ENCODE peak calls at places on chromosomes 16 and 17, in seven cellular contexts. J is aorta, G is body of pancreas, I is HL-60, A is AG04450, Q is cardiac fibroblast, O is ascending aorta. E is an unnamed sample.

GRCh38 chr16:25151996-25152395 is 40.5 kb downstream of the LCMT1 start:
- DNase-seq in J (no peak), G (no peak), I (no peak), A (no peak), Q (peak), O (no peak), E (no peak)

GRCh38 chr17:35087731-35088646 is 24.5 kb upstream of the RFFL start:
- DNase-seq in J (peak), G (peak), I (peak), A (no peak), Q (peak), O (no peak), E (peak)

GRCh38 chr16:4517812-4518211 is 20.8 kb downstream of the CDIP1 start:
- DNase-seq in J (no peak), G (peak), I (peak), A (no peak), Q (peak), O (no peak), E (no peak)

GRCh38 chr16:65122974-65123845 is 1.3 kb upstream of the CDH11 start:
- DNase-seq in J (peak), G (no peak), I (no peak), A (no peak), Q (peak), O (no peak), E (peak)

GRCh38 chr16:68085259-68086071 is at the start of gene NFATC3:
- DNase-seq in J (peak), G (peak), I (peak), A (peak), Q (peak), O (peak), E (peak)

GRCh38 chr17:64300566-64300965 is 37.5 kb upstream of the TEX2 start:
- DNase-seq in J (no peak), G (no peak), I (no peak), A (no peak), Q (no peak), O (no peak), E (no peak)

GRCh38 chr16:12697437-12697836 is 106.2 kb downstream of the CPPED1 start:
- DNase-seq in J (no peak), G (no peak), I (no peak), A (no peak), Q (no peak), O (no peak), E (no peak)

GRCh38 chr16:85963746-85964370 is 64.9 kb downstream of the IRF8 start:
- DNase-seq in J (no peak), G (no peak), I (no peak), A (no peak), Q (no peak), O (no peak), E (peak)

GRCh38 chr17:4542726-4543191 is 12.4 kb downstream of the MYBBP1A start:
- DNase-seq in J (no peak), G (no peak), I (no peak), A (no peak), Q (no peak), O (no peak), E (no peak)

GRCh38 chr16:89324056-89325010 is 106.8 kb downstream of the ZNF778 start:
- DNase-seq in J (peak), G (no peak), I (no peak), A (no peak), Q (peak), O (no peak), E (no peak)

GRCh38 chr16:4537376-4538066 is 1.1 kb downstream of the CDIP1 start:
- DNase-seq in J (peak), G (no peak), I (no peak), A (no peak), Q (no peak), O (no peak), E (no peak)

GRCh38 chr16:79767597-79768280 is 167.2 kb upstream of the MAF start:
- DNase-seq in J (no peak), G (peak), I (no peak), A (no peak), Q (peak), O (no peak), E (no peak)

GRCh38 chr16:4661661-4662060 is 31.7 kb upstream of the NUDT16L1 start:
- DNase-seq in J (no peak), G (no peak), I (peak), A (no peak), Q (no peak), O (no peak), E (no peak)

GRCh38 chr17:57401556-57402488 is 145.5 kb downstream of the MSI2 start:
- DNase-seq in J (no peak), G (no peak), I (no peak), A (no peak), Q (no peak), O (no peak), E (no peak)

GRCh38 chr16:19166500-19166899 is 1.5 kb upstream of the SYT17 start:
- DNase-seq in J (no peak), G (no peak), I (no peak), A (no peak), Q (no peak), O (no peak), E (no peak)

GRCh38 chr17:45092932-45093430 is 31.9 kb downstream of the NMT1 start:
- DNase-seq in J (peak), G (peak), I (no peak), A (peak), Q (peak), O (peak), E (peak)

GRCh38 chr17:60076811-60077210 is 1.9 kb downstream of the HEATR6 start:
- DNase-seq in J (no peak), G (no peak), I (no peak), A (no peak), Q (no peak), O (no peak), E (no peak)

GRCh38 chr16:53664724-53665345 is 38.8 kb downstream of the RPGRIP1L start:
- DNase-seq in J (no peak), G (peak), I (no peak), A (peak), Q (peak), O (no peak), E (no peak)

GRCh38 chr17:57562231-57562630 is 182.9 kb downstream of the CCDC182 start:
- DNase-seq in J (no peak), G (no peak), I (no peak), A (no peak), Q (no peak), O (no peak), E (no peak)

GRCh38 chr16:81029930-81030604 is 5.6 kb upstream of the ATMIN start:
- DNase-seq in J (no peak), G (no peak), I (no peak), A (no peak), Q (no peak), O (no peak), E (no peak)

GRCh38 chr16:88639231-88640038 is 1.1 kb downstream of the IL17C start:
- DNase-seq in J (no peak), G (peak), I (no peak), A (no peak), Q (no peak), O (no peak), E (peak)

GRCh38 chr17:29613371-29613837 is 9.3 kb downstream of the CORO6 start:
- DNase-seq in J (peak), G (peak), I (peak), A (no peak), Q (peak), O (peak), E (peak)

GRCh38 chr17:18961634-18962493 is 9.9 kb downstream of the SLC5A10 start:
- DNase-seq in J (peak), G (no peak), I (no peak), A (no peak), Q (peak), O (no peak), E (no peak)

GRCh38 chr17:17151962-17152361 is 54.2 kb downstream of the PLD6 start:
- DNase-seq in J (peak), G (peak), I (no peak), A (peak), Q (peak), O (peak), E (peak)

GRCh38 chr16:75323928-75324327 is 72.5 kb upstream of the BCAR1 start:
- DNase-seq in J (no peak), G (no peak), I (no peak), A (no peak), Q (no peak), O (no peak), E (no peak)

GRCh38 chr17:21275579-21276339 is 8.8 kb upstream of the MAP2K3 start:
- DNase-seq in J (peak), G (peak), I (peak), A (no peak), Q (peak), O (peak), E (peak)

GRCh38 chr16:86002178-86002577 is 103.2 kb downstream of the IRF8 start:
- DNase-seq in J (no peak), G (no peak), I (no peak), A (no peak), Q (no peak), O (no peak), E (peak)

GRCh38 chr17:45357364-45357997 is 40.7 kb upstream of the MAP3K14 start:
- DNase-seq in J (no peak), G (no peak), I (no peak), A (no peak), Q (no peak), O (no peak), E (no peak)

GRCh38 chr16:22979038-22979437 is 165.1 kb downstream of the HS3ST2 start:
- DNase-seq in J (no peak), G (no peak), I (no peak), A (no peak), Q (no peak), O (no peak), E (no peak)

GRCh38 chr16:4675864-4676786 is 17.2 kb upstream of the NUDT16L1 start:
- DNase-seq in J (no peak), G (no peak), I (peak), A (no peak), Q (no peak), O (no peak), E (peak)

GRCh38 chr17:42784811-42785592 is 4.6 kb downstream of the WNK4 start:
- DNase-seq in J (no peak), G (no peak), I (no peak), A (no peak), Q (peak), O (no peak), E (no peak)

GRCh38 chr16:793414-793813 is 5.0 kb downstream of the CHTF18 start:
- DNase-seq in J (no peak), G (no peak), I (no peak), A (no peak), Q (no peak), O (no peak), E (no peak)

GRCh38 chr17:14197582-14197981 is 39.1 kb downstream of the CDRT15 start:
- DNase-seq in J (no peak), G (no peak), I (no peak), A (no peak), Q (no peak), O (no peak), E (no peak)

GRCh38 chr17:82753201-82753464 is 1.3 kb downstream of the TBCD start:
- DNase-seq in J (no peak), G (no peak), I (no peak), A (no peak), Q (no peak), O (no peak), E (no peak)

GRCh38 chr17:82750241-82750905 is 1.5 kb upstream of the TBCD start:
- DNase-seq in J (no peak), G (no peak), I (no peak), A (no peak), Q (no peak), O (no peak), E (peak)

GRCh38 chr17:82751571-82752370 is at the start of gene TBCD:
- DNase-seq in J (peak), G (peak), I (peak), A (peak), Q (peak), O (peak), E (peak)

GRCh38 chr17:82752371-82753200 is 721 bp downstream of the TBCD start:
- DNase-seq in J (no peak), G (no peak), I (no peak), A (no peak), Q (peak), O (no peak), E (no peak)

GRCh38 chr17:82751171-82751570 is 694 bp upstream of the TBCD start:
- DNase-seq in J (peak), G (no peak), I (no peak), A (no peak), Q (peak), O (no peak), E (no peak)
- H3K4me3 ChIP-seq in J (peak), G (no peak), I (peak), A (peak), Q (peak), O (peak), E (peak)

DNA sequence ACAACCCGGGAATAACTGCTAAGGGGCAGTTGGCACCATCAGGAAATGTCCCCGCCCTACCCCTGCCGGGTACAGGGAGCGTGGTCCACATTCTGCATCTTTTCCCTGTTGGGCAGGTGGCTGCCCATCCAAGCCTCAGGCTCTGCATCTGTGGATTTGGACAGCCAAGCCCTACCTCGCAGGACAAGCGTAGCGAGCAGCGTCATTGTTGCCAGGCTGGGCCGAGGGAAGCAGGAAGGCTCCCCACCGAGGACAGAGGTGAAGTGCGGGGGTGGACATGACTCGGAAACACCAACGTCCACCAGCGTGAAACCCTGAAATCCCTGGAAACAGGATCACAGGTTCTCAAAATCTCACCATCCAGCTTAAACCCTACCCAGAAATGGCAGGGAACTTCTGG is 73.6 kb downstream of the SOCS1 start:
- DNase-seq in J (no peak), G (no peak), I (no peak), A (no peak), Q (no peak), O (no peak), E (no peak)
- H3K4me3 ChIP-seq in J (no peak), G (no peak), I (no peak), A (no peak), Q (no peak), O (no peak), E (no peak)

GRCh38 chr17:28041844-28042656 is 427 bp upstream of the NLK start:
- DNase-seq in J (no peak), G (no peak), I (peak), A (no peak), Q (no peak), O (no peak), E (no peak)
- H3K4me3 ChIP-seq in J (peak), G (peak), I (peak), A (peak), Q (peak), O (peak), E (peak)

GRCh38 chr16:58820359-58820758 is 86.2 kb upstream of the GOT2 start:
- DNase-seq in J (no peak), G (no peak), I (no peak), A (no peak), Q (no peak), O (no peak), E (no peak)
- H3K4me3 ChIP-seq in J (no peak), G (no peak), I (no peak), A (no peak), Q (no peak), O (no peak), E (no peak)

DNA sequence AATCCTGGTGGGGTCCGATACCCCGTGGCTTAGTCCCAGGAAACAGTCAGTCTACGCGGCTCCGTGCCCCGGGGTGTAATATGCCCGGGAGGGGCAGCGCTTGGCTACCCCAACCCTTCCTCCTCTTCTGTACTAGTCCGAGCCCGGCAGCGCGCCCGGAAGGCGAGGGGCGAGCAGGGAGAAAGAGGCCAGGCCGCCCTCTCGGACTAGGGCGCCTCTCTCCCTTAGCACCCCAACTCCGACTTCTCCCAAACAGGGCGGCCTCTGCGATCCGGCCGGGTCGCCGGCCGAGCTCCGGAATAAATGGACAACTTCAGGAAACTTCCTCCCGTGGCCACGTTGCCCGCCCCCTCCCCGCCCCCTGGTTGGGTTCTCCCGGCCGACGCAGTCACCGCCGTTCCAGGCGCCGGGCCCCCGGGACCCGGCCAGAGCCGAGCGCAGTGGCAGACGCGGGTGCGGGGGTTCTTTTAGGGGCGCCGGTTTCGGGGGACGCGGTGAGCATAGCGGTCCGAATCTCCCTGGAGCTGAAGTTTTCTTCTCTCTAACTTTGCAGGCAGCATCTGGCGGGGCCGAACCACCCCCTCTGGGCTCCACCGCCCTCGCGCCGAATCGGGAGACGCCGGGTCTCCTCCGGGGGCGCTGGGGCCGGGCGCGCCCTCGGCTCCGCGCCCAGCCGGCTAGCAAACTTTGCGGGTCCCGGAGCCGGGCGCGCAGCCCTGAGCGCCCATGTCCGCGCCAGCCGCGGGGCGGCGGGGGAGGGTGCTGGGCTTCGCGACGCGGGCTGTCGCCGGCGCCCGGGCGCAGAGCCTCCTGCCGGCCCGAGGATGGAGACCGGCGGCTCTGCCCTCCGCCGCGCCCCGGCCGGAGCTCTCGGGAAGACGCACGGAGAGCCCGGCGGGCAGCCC is at the start of gene SDK2:
- DNase-seq in J (peak), G (no peak), I (peak), A (no peak), Q (no peak), O (no peak), E (peak)
- H3K4me3 ChIP-seq in J (peak), G (no peak), I (peak), A (no peak), Q (no peak), O (peak), E (peak)

DNA sequence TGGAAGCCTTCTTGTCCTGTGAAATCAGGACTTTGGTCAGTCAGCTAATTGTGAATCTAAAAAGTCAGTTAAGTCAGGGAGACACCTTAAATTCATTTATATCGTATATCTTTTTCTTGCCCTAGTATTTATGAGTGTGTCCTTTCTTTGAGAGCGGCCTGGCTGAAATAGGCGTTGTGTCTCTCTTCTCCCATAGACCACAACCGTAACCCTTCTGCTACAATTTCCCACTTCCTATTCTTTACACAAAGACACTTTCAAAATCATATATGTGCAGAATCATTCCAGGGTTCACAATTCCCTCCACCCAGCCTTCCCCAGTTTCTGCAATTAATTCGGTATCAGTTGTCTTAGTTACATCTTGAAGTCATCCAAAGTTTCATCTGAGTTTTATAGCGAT is 14.0 kb upstream of the COTL1 start:
- DNase-seq in J (no peak), G (no peak), I (peak), A (no peak), Q (no peak), O (no peak), E (no peak)
- H3K4me3 ChIP-seq in J (no peak), G (no peak), I (no peak), A (no peak), Q (no peak), O (no peak), E (no peak)

GRCh38 chr16:1915732-1916653 is 2.2 kb downstream of the HS3ST6 start:
- DNase-seq in J (peak), G (no peak), I (no peak), A (no peak), Q (no peak), O (no peak), E (no peak)

GRCh38 chr16:1918312-1918889 is at the start of gene HS3ST6:
- DNase-seq in J (no peak), G (no peak), I (no peak), A (no peak), Q (no peak), O (no peak), E (no peak)

GRCh38 chr16:1916654-1916990 is 1.6 kb downstream of the HS3ST6 start:
- DNase-seq in J (no peak), G (no peak), I (no peak), A (no peak), Q (no peak), O (no peak), E (no peak)

GRCh38 chr16:1917665-1918111 is 527 bp downstream of the HS3ST6 start:
- DNase-seq in J (no peak), G (no peak), I (no peak), A (no peak), Q (no peak), O (no peak), E (no peak)

DNA sequence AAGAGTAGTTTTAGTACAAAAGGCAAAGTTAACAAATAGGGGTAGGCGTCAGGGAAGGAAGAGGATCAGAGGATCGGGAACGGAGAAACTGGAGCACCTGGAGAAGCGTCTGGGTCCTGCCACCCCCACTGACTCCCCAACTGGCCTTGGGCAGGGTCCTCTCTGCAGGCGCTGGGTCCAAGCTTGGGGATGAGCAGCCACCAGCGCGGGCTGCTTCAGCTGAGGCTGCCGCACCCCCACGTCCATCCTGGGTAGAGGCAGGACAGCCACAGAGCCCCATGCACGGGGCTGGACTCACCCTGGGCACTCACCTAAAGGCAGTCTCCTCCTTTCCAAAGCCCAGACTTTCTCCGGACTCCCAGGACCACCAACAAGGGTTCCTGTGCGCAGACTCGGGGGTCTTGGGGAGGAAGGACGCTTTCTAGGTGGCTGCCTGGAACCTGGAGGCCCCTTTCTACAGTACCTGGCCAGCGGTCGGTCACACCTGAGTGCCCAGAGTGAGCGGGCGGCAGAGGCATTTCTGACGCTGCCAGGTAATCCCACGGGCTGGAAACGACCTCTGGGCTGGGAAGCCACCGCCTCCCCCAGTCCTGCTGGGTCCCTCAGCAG is 1.1 kb downstream of the HS3ST6 start:
- DNase-seq in J (no peak), G (no peak), I (no peak), A (no peak), Q (no peak), O (no peak), E (no peak)
- H3K4me3 ChIP-seq in J (no peak), G (no peak), I (no peak), A (no peak), Q (no peak), O (no peak), E (no peak)

GRCh38 chr16:49834496-49835009 is 21.4 kb downstream of the ZNF423 start:
- DNase-seq in J (peak), G (no peak), I (no peak), A (no peak), Q (peak), O (peak), E (no peak)

GRCh38 chr16:49836218-49836617 is 19.7 kb downstream of the ZNF423 start:
- DNase-seq in J (peak), G (no peak), I (no peak), A (no peak), Q (no peak), O (no peak), E (no peak)

GRCh38 chr16:49836668-49837067 is 19.2 kb downstream of the ZNF423 start:
- DNase-seq in J (no peak), G (no peak), I (no peak), A (no peak), Q (peak), O (no peak), E (no peak)

GRCh38 chr16:49833796-49834195 is 22.1 kb downstream of the ZNF423 start:
- DNase-seq in J (no peak), G (no peak), I (no peak), A (no peak), Q (no peak), O (no peak), E (no peak)

GRCh38 chr16:49835116-49835880 is 20.6 kb downstream of the ZNF423 start:
- DNase-seq in J (no peak), G (no peak), I (no peak), A (no peak), Q (no peak), O (no peak), E (no peak)
- H3K4me3 ChIP-seq in J (no peak), G (no peak), I (no peak), A (no peak), Q (no peak), O (no peak), E (no peak)